ENCODE peak calls at places on chromosome 5, in five cellular contexts. F is right atrium auricular region, G is LNCaP clone FGC, C is mucosa of descending colon, O is brain microvascular endothelial cell. L is an unnamed sample.

GRCh38 chr5:65128226-65128625 is 353.5 kb downstream of the ADAMTS6 start:
- DNase-seq in O (no peak), F (no peak), G (no peak), C (no peak), L (no peak)

GRCh38 chr5:6581559-6582426 is 51.1 kb downstream of the NSUN2 start:
- DNase-seq in C (no peak), G (no peak), O (no peak), F (peak), L (no peak)

GRCh38 chr5:16886366-16886736 is 49.7 kb downstream of the MYO10 start:
- DNase-seq in O (peak), G (no peak), F (no peak), C (no peak), L (no peak)

GRCh38 chr5:60507687-60508086 is 192.3 kb downstream of the DEPDC1B start:
- DNase-seq in F (no peak), G (no peak), C (no peak), O (peak), L (no peak)

GRCh38 chr5:1760656-1761452 is 38.8 kb downstream of the MRPL36 start:
- DNase-seq in F (no peak), C (no peak), G (no peak), O (no peak), L (no peak)

GRCh38 chr5:62504129-62504528 is 74.5 kb upstream of the LRRC70 start:
- DNase-seq in O (no peak), G (no peak), F (no peak), C (no peak), L (no peak)

GRCh38 chr5:67047180-67047579 is 149.4 kb downstream of the CD180 start:
- DNase-seq in F (no peak), G (peak), C (peak), O (no peak), L (no peak)

GRCh38 chr5:123511290-123511647 is 708 bp upstream of the CSNK1G3 start:
- DNase-seq in C (no peak), O (peak), F (no peak), G (no peak), L (peak)

GRCh38 chr5:169296456-169297220 is 4.3 kb downstream of the SLIT3 start:
- DNase-seq in F (peak), O (no peak), G (no peak), C (no peak), L (no peak)

GRCh38 chr5:73454379-73455036 is 5.9 kb upstream of the FOXD1 start:
- DNase-seq in O (peak), C (no peak), G (peak), F (no peak), L (peak)

GRCh38 chr5:132260714-132261615 is 3.5 kb downstream of the PDLIM4 start:
- DNase-seq in G (no peak), F (peak), O (peak), C (no peak), L (peak)

GRCh38 chr5:65734921-65735320 is 12.9 kb downstream of the NLN start:
- DNase-seq in C (no peak), O (no peak), F (no peak), G (no peak), L (no peak)

GRCh38 chr5:35214051-35214450 is 16.2 kb downstream of the PRLR start:
- DNase-seq in G (peak), C (no peak), O (no peak), F (no peak), L (no peak)

GRCh38 chr5:176740702-176741565 is 69.4 kb upstream of the UNC5A start:
- DNase-seq in G (no peak), O (no peak), C (no peak), F (peak), L (no peak)

GRCh38 chr5:54738118-54738972 is 220.8 kb downstream of the SNX18 start:
- DNase-seq in F (peak), C (peak), G (no peak), O (no peak), L (no peak)

GRCh38 chr5:168786142-168786541 is 207.0 kb upstream of the PANK3 start:
- DNase-seq in C (no peak), O (no peak), G (no peak), F (no peak), L (no peak)

GRCh38 chr5:110925398-110925797 is 146.1 kb upstream of the TSLP start:
- DNase-seq in C (no peak), O (peak), G (no peak), F (no peak), L (no peak)

GRCh38 chr5:39256472-39256871 is 37.1 kb upstream of the FYB1 start:
- DNase-seq in G (no peak), C (no peak), F (no peak), O (peak), L (peak)

GRCh38 chr5:110900829-110901228 is 162.0 kb downstream of the SLC25A46 start:
- DNase-seq in O (peak), G (no peak), C (no peak), F (no peak), L (peak)

GRCh38 chr5:103258957-103259704 is 568 bp downstream of the MACIR start:
- DNase-seq in G (no peak), C (peak), F (no peak), O (peak), L (peak)

DNA sequence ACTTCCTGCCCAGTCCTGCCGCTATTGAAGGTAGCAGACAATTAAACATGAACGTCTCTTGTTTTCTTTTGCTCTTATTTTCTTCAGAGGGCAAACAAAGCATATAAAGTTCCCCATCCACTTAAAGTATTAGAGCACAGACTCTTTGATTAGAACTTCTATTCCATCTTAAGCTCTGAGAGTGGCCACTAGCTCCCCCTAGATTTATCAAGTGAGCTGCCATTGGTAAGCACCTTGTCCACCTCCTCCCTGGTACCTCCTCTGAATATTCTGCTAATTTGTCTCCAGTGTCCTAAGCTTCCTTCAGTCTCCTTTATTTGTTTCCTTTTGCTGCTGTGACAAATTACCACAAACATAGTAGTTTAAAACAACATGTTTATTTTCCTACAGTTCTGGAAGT is 264.3 kb upstream of the KCNN2 start:
- DNase-seq in G (no peak), F (no peak), O (no peak), C (no peak), L (no peak)
- TF ChIP-seq CTCF in G (no peak), F (no peak), O (no peak), C (no peak), L (no peak)

DNA sequence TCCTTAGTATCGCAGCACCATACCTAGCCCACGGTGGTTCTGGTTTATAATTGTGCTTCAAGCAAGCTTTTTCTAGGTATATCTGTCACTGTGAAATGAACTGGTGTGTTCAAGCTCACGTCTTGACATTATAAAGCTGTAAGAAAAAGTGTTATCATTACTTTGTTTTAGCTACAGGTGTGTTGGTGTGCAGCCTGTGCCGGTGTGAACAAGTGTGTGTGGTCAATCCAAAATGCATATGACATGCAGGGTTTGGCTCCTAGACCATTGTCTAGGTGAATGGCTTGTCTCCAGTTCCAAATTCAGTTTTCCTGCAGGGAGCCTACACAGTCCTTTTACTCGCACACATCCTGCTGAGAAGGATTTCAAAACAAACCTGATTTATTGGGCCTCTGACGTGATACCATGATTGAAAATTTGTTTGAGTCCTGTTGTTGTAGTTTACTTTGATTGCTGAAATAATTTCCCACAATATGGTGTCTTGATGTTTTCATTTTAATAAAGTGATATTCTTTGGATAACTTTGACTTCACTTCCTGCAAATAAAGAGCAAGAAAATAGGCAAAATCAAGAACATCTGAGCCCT is 3.8 kb downstream of the LSM11 start:
- DNase-seq in C (no peak), G (no peak), F (no peak), O (no peak), L (no peak)
- TF ChIP-seq CTCF in C (no peak), G (no peak), F (no peak), O (no peak), L (no peak)

GRCh38 chr5:57303985-57304384 is 130.1 kb downstream of the GPBP1 start:
- DNase-seq in C (no peak), O (no peak), F (no peak), G (no peak), L (peak)

GRCh38 chr5:57304931-57305330 is 131.1 kb downstream of the GPBP1 start:
- DNase-seq in O (no peak), F (no peak), G (no peak), C (no peak), L (no peak)

GRCh38 chr5:57302643-57303042 is 128.8 kb downstream of the GPBP1 start:
- DNase-seq in F (no peak), G (no peak), O (peak), C (no peak), L (no peak)

GRCh38 chr5:57299945-57300344 is 126.1 kb downstream of the GPBP1 start:
- DNase-seq in O (no peak), G (no peak), F (no peak), C (no peak), L (no peak)

DNA sequence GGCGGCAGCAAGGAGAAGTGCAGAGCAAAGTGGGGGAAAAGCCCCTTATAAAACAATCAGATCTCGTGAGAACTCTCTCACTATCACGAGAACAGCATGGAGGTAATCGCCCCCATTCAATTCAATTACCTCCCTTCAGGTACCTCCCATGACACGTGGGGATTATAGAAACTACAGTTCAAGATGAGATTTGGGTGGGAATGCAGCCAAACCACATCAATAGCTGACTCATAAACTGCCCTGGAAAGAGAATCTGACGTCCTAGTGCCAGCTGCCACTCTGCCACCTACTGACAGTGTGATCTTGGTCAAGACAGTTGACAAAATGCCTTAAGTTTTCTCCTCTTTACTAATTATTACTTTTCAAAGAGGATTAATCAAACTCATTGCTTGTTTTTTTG is 128.3 kb downstream of the GPBP1 start:
- DNase-seq in O (peak), F (no peak), G (peak), C (no peak), L (peak)
- TF ChIP-seq CTCF in O (peak), F (no peak), G (peak), C (no peak), L (no peak)

GRCh38 chr5:156934450-156935211 is 28.4 kb downstream of the TIMD4 start:
- DNase-seq in G (no peak), F (no peak), C (no peak), O (no peak), L (peak)
- TF ChIP-seq CTCF in G (peak), F (peak), C (peak), O (peak), L (peak)

L was measured in GM12865.